ENCODE peak calls at places on chromosomes 1 and 21, in four cellular contexts. M is esophagus squamous epithelium, L is pancreas, S is kidney. W is an unnamed sample.
A peak's percentile ranks its signal among the peaks of the same experiment; 100 is the strongest.

GRCh38 chr1:219066631-219067349 is 106.9 kb upstream of the LYPLAL1 start:
- DNase-seq in M (no peak), L (no peak), S (no peak), W (no peak)

GRCh38 chr1:40848530-40849189 is 13.5 kb downstream of the CITED4 start:
- DNase-seq in M (no peak), L (peak; percentile 78), S (no peak), W (peak; percentile 77)

GRCh38 chr1:229349463-229350385 is 6.9 kb upstream of the CCSAP start:
- DNase-seq in M (no peak), L (no peak), S (no peak), W (no peak)

GRCh38 chr1:211648980-211649934 is 26.2 kb downstream of the NEK2 start:
- DNase-seq in M (no peak), L (peak; percentile 49), S (no peak), W (peak; percentile 78)

GRCh38 chr21:16198546-16198945 is 468.8 kb downstream of the USP25 start:
- DNase-seq in M (no peak), L (no peak), S (no peak), W (no peak)

GRCh38 chr21:34933609-34934345 is 115.3 kb downstream of the RUNX1 start:
- DNase-seq in M (no peak), L (no peak), S (no peak), W (no peak)

GRCh38 chr1:155226188-155226909 is 17.9 kb downstream of the MTX1 start:
- DNase-seq in M (no peak), L (peak; percentile 71), S (peak; percentile 90), W (peak; percentile 88)

GRCh38 chr21:32726742-32727477 is 903 bp downstream of the SYNJ1 start:
- DNase-seq in M (no peak), L (peak; percentile 20), S (no peak), W (no peak)

GRCh38 chr1:17544951-17545350 is 5.5 kb downstream of the ARHGEF10L start:
- DNase-seq in M (no peak), L (no peak), S (no peak), W (no peak)

GRCh38 chr1:225469051-225469450 is 41.2 kb upstream of the LBR start:
- DNase-seq in M (no peak), L (no peak), S (peak; percentile 22), W (peak; percentile 27)

GRCh38 chr1:228515200-228515834 is 28.1 kb downstream of the RNF187 start:
- DNase-seq in M (no peak), L (no peak), S (no peak), W (no peak)

GRCh38 chr1:64147759-64148158 is 55.7 kb upstream of the UBE2U start:
- DNase-seq in M (no peak), L (no peak), S (no peak), W (no peak)

GRCh38 chr1:231206856-231207255 is 34.2 kb upstream of the GNPAT start:
- DNase-seq in M (no peak), L (no peak), S (no peak), W (no peak)

GRCh38 chr21:45032977-45033705 is 41.2 kb upstream of the ADARB1 start:
- DNase-seq in M (no peak), L (no peak), S (peak; percentile 91), W (peak; percentile 68)

GRCh38 chr1:96565546-96565945 is 156.0 kb upstream of the PTBP2 start:
- DNase-seq in M (no peak), L (no peak), S (no peak), W (no peak)

GRCh38 chr1:197572169-197572568 is 203.1 kb downstream of the DENND1B start:
- DNase-seq in M (no peak), L (no peak), S (no peak), W (no peak)

GRCh38 chr1:26771643-26772321 is 16.0 kb upstream of the PIGV start:
- DNase-seq in M (no peak), L (no peak), S (peak; percentile 73), W (no peak)

GRCh38 chr1:94481473-94481933 is 60.1 kb downstream of the F3 start:
- DNase-seq in M (peak; percentile 0), L (peak; percentile 44), S (no peak), W (peak; percentile 52)

GRCh38 chr1:71834570-71835441 is 447.5 kb downstream of the NEGR1 start:
- DNase-seq in M (no peak), L (peak; percentile 40), S (no peak), W (no peak)

GRCh38 chr21:40176732-40177131 is 309.5 kb downstream of the PCP4 start:
- DNase-seq in M (no peak), L (no peak), S (no peak), W (no peak)

GRCh38 chr1:239550178-239550577 is 163.8 kb downstream of the CHRM3 start:
- DNase-seq in M (no peak), L (no peak), S (no peak), W (no peak)

GRCh38 chr1:145845514-145846161 is at the start of gene NUDT17:
- DNase-seq in M (peak; percentile 26), L (peak; percentile 76), S (peak; percentile 94), W (peak; percentile 92)

GRCh38 chr1:20187103-20187812 is 940 bp upstream of the PLA2G2C start:
- DNase-seq in M (no peak), L (no peak), S (no peak), W (no peak)

GRCh38 chr1:226606311-226607267 is 58.0 kb downstream of the STUM start:
- DNase-seq in M (no peak), L (no peak), S (no peak), W (no peak)

GRCh38 chr1:224498574-224499170 is 64.1 kb upstream of the WDR26 start:
- DNase-seq in M (no peak), L (no peak), S (no peak), W (no peak)

GRCh38 chr21:42219606-42220137 is 732 bp downstream of the ABCG1 start:
- DNase-seq in M (no peak), L (no peak), S (peak; percentile 89), W (peak; percentile 78)

GRCh38 chr1:39453603-39454002 is 37.8 kb upstream of the BMP8A start:
- DNase-seq in M (no peak), L (no peak), S (no peak), W (peak; percentile 76)

GRCh38 chr1:12594966-12595838 is 22.8 kb downstream of the DHRS3 start:
- DNase-seq in M (no peak), L (peak; percentile 39), S (peak; percentile 96), W (peak; percentile 87)

GRCh38 chr1:199163277-199164069 is 524.6 kb downstream of the PTPRC start:
- DNase-seq in M (no peak), L (no peak), S (no peak), W (no peak)

GRCh38 chr1:236090741-236091147 is 25.9 kb upstream of the NID1 start:
- DNase-seq in M (no peak), L (no peak), S (no peak), W (no peak)

GRCh38 chr1:156487862-156488261 is 12.7 kb downstream of the MEF2D start:
- DNase-seq in M (no peak), L (no peak), S (peak; percentile 46), W (no peak)
- H3K4me3 ChIP-seq in M (no peak overlapping the region), L (no peak overlapping the region), S (no peak overlapping the region), W (no peak overlapping the region)

DNA sequence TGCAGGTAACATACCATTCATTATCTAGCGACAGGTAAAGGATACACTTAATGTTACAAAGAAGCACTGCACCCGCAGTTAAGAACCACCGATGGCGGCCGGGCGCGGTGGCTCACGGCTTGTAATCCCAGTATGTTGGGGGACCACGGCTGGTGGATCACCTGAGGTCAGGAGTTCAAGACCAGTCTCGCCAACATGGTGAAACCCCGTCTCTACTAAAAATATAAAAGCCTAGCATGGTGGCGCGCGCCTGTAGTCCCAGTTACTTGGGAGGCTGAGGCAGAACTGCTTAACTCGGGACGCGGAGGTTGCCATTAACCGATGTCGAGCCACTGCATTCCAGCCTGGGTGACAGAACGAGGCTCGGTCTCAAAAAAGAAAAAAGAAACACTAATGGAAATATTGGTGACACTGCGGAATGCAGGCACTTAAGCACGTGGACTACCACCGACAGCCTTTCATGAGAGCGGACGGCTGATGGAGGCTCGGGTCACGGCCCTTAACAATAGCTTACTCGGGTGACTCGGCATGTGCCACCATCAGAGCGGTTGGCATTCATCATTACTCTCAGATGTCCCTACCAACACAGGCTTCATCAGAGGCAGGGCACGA is 542 bp downstream of the GAS5 start:
- DNase-seq in M (no peak), L (no peak), S (peak; percentile 68), W (no peak)
- TF ChIP-seq CTCF in M (no peak), L (no peak), S (no peak), W (no peak)

GRCh38 chr1:168468042-168468809 is 75.6 kb downstream of the XCL2 start:
- DNase-seq in M (no peak), L (no peak), S (no peak), W (no peak)

GRCh38 chr1:168466703-168467081 is 77.1 kb downstream of the XCL2 start:
- DNase-seq in M (no peak), L (no peak), S (no peak), W (no peak)

GRCh38 chr1:168468822-168469221 is 75.0 kb downstream of the XCL2 start:
- DNase-seq in M (no peak), L (no peak), S (no peak), W (no peak)

GRCh38 chr1:168465942-168466702 is 77.7 kb downstream of the XCL2 start:
- DNase-seq in M (no peak), L (no peak), S (no peak), W (no peak)

DNA sequence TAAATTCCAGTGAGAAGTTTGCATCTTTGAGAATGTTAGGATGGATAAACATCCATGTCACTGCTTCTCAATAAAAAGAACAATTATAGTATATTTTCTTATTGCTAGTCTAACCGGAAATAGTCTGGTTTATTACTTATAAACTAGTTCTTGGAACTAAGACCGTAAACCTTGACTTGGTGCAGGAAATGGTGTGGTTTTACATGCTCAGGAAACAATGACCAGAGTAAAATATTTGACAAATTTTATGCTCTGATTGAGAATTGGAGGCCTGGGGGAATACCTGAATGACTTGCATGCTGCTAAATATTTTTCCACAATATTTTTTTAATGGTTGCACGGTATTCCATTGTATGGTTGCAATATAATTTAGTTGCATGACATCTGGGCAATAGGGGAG is 76.3 kb downstream of the XCL2 start:
- DNase-seq in M (no peak), L (no peak), S (no peak), W (no peak)
- H3K4me1 ChIP-seq in M (peaks cover 54% of the 10 kb centered on the region), L (peaks cover 17% of the 10 kb centered on the region), S (peaks cover 13% of the 10 kb centered on the region), W (peaks cover 34% of the 10 kb centered on the region)

GRCh38 chr1:89269277-89269676 is 3.4 kb downstream of the GBP5 start:
- DNase-seq in M (no peak), L (no peak), S (no peak), W (no peak)
- H3K4me3 ChIP-seq in M (no peak overlapping the region), L (no peak overlapping the region), S (no peak overlapping the region), W (no peak overlapping the region)

GRCh38 chr21:37385179-37385765 is 18.7 kb downstream of the DYRK1A start:
- DNase-seq in M (no peak), L (no peak), S (no peak), W (no peak)

GRCh38 chr21:37384416-37384815 is 17.8 kb downstream of the DYRK1A start:
- DNase-seq in M (no peak), L (no peak), S (no peak), W (no peak)

GRCh38 chr21:37383066-37383465 is 16.5 kb downstream of the DYRK1A start:
- DNase-seq in M (no peak), L (no peak), S (no peak), W (no peak)

GRCh38 chr21:37383784-37384311 is 17.3 kb downstream of the DYRK1A start:
- DNase-seq in M (no peak), L (no peak), S (no peak), W (no peak)

DNA sequence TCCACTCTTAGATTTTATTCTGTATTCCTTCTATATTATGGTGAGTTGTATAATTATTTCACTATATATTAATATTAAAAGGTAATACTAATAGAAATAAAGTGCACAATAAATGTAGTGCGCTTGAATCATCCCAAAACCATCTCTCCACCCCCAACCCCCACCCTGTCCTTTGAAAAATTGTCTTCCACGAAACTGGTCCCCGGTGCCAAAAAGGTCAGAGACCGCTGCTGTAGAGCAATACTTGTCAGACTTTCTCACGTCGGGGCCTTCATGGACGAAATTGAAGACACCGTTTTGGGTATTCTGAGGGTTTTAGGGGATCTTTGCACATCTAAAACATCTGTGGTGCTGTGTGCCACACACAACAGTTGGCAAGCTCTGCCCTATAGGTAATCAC is 19.6 kb downstream of the DYRK1A start:
- DNase-seq in M (no peak), L (no peak), S (no peak), W (no peak)
- TF ChIP-seq CTCF in M (no peak), L (no peak), S (no peak), W (no peak)

W was measured in upper lobe of right lung.